ENCODE peak calls at places on chromosomes 11 and 22, in five cellular contexts. M, F, B, V and J are unnamed samples. For H3K36me3, the result is how much of the 10 kb centered on the place peaks cover.

GRCh38 chr22:44380716-44381500 is 68.2 kb upstream of the SHISAL1 start:
- DNase-seq in M (no peak), F (no peak), B (no peak), V (no peak), J (peak)

GRCh38 chr22:47547881-47548630 is 785.6 kb downstream of the TBC1D22A start:
- DNase-seq in M (no peak), F (no peak), B (no peak), V (no peak), J (no peak)

GRCh38 chr11:123560001-123560400 is 94.4 kb downstream of the SCN3B start:
- DNase-seq in M (no peak), F (no peak), B (peak), V (peak), J (peak)

GRCh38 chr22:35330258-35330861 is 30.7 kb downstream of the TOM1 start:
- DNase-seq in M (no peak), F (peak), B (peak), V (no peak), J (peak)

GRCh38 chr11:16603890-16604783 is 134.3 kb upstream of the C11orf58 start:
- DNase-seq in M (peak), F (peak), B (peak), V (peak), J (peak)

GRCh38 chr22:44584256-44584902 is 86.3 kb upstream of the RTL6 start:
- DNase-seq in M (peak), F (no peak), B (no peak), V (no peak), J (peak)

GRCh38 chr11:59247535-59248227 is 35.0 kb upstream of the MPEG1 start:
- DNase-seq in M (peak), F (no peak), B (no peak), V (no peak), J (no peak)

GRCh38 chr11:215581-216037 is 8.1 kb downstream of the RIC8A start:
- DNase-seq in M (no peak), F (no peak), B (no peak), V (no peak), J (no peak)

GRCh38 chr11:63023415-63023814 is 7.8 kb upstream of the SLC22A8 start:
- DNase-seq in M (no peak), F (no peak), B (no peak), V (no peak), J (no peak)

GRCh38 chr11:125202977-125203376 is 38.4 kb downstream of the PKNOX2 start:
- DNase-seq in M (no peak), F (no peak), B (no peak), V (no peak), J (no peak)

GRCh38 chr11:13667245-13667644 is 1.2 kb upstream of the FAR1 start:
- DNase-seq in M (no peak), F (no peak), B (no peak), V (no peak), J (no peak)

GRCh38 chr22:32324505-32325415 is 32.9 kb upstream of the RFPL3 start:
- DNase-seq in M (no peak), F (no peak), B (no peak), V (no peak), J (peak)

GRCh38 chr22:23001463-23001862 is 68.9 kb upstream of the GNAZ start:
- DNase-seq in M (no peak), F (no peak), B (no peak), V (no peak), J (no peak)

GRCh38 chr11:133927690-133928627 is 28.8 kb downstream of the IGSF9B start:
- DNase-seq in M (peak), F (peak), B (peak), V (peak), J (peak)

GRCh38 chr11:70430671-70431574 is 32.6 kb downstream of the CTTN start:
- DNase-seq in M (no peak), F (no peak), B (no peak), V (no peak), J (no peak)

GRCh38 chr11:105899776-105900175 is 122.3 kb downstream of the MSANTD4 start:
- DNase-seq in M (no peak), F (no peak), B (no peak), V (no peak), J (no peak)

GRCh38 chr11:120566176-120566575 is 54.6 kb downstream of the GRIK4 start:
- DNase-seq in M (no peak), F (no peak), B (no peak), V (no peak), J (no peak)

GRCh38 chr11:17848709-17849108 is 114.1 kb downstream of the KCNC1 start:
- DNase-seq in M (no peak), F (no peak), B (no peak), V (no peak), J (no peak)

GRCh38 chr11:17845431-17845881 is 110.9 kb downstream of the KCNC1 start:
- DNase-seq in M (no peak), F (no peak), B (no peak), V (no peak), J (no peak)

GRCh38 chr11:17851697-17852096 is 117.1 kb downstream of the KCNC1 start:
- DNase-seq in M (no peak), F (no peak), B (no peak), V (no peak), J (no peak)

GRCh38 chr11:17852246-17852645 is 117.7 kb downstream of the KCNC1 start:
- DNase-seq in M (no peak), F (no peak), B (no peak), V (no peak), J (no peak)

DNA sequence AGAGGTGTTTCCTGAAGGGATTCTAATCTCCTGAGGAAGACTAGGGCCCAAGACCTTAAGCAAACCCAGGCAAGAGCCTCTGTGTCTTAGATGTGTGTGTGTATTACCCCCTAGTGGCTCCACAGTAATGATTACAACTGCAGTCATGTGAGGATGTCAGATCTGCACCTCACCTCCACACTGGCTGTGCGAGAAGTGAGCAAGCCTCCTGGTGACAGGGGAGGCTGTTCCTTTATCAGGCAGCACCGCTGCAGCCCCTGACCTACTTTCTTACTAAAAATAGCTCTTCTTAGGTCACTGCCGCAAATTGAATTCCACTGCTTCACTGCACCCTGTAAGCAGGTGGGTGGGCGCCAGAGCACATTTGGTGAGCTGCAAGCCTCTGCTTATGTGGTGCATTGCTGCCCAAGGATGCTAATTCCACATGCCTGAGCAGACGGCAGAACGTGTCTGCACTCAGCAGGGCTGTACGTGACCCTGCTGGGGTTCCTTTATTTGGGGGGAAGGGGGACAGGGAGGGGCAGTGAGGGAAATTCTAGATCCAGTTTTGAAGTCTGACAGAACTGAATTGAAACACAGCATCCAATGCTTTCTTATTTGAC is 112.4 kb downstream of the KCNC1 start:
- DNase-seq in M (no peak), F (no peak), B (peak), V (no peak), J (no peak)
- TF ChIP-seq CTCF in M (peak), F (peak), B (peak), V (no peak), J (no peak)

GRCh38 chr22:38304526-38304925 is 12.7 kb downstream of the CSNK1E start:
- DNase-seq in M (no peak), F (no peak), B (no peak), V (no peak), J (no peak)
- H3K36me3 ChIP-seq in M (half or more), F (under half), B (under half), V (under half), J (half or more)

GRCh38 chr11:81574301-81574700 is 1159.4 kb downstream of the FAM181B start:
- DNase-seq in M (no peak), F (no peak), B (no peak), V (no peak), J (no peak)

GRCh38 chr11:81573367-81573766 is 1160.3 kb downstream of the FAM181B start:
- DNase-seq in M (no peak), F (no peak), B (no peak), V (no peak), J (no peak)

GRCh38 chr11:81570669-81571068 is 1163.0 kb downstream of the FAM181B start:
- DNase-seq in M (no peak), F (no peak), B (no peak), V (no peak), J (no peak)

DNA sequence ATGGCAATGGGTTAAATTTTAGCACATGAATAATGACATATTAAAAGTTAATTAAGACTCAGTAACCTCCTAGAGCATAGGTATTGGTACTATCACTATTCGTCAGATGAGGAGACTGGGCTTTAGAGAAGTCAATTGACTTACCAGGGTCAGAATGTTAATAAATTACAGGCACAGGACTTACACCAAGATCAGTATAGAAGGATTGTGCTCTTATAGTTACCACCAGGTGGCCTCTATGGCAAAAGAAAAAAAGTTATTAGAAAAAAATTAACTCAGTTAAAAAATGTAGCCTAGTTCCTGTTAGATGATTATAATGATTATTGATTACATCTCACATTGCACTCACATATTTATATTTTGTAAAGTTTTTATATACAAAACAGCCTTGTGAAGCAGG is 1163.7 kb downstream of the FAM181B start:
- DNase-seq in M (no peak), F (no peak), B (no peak), V (no peak), J (no peak)
- TF ChIP-seq CTCF in M (peak), F (no peak), B (no peak), V (no peak), J (no peak)

DNA sequence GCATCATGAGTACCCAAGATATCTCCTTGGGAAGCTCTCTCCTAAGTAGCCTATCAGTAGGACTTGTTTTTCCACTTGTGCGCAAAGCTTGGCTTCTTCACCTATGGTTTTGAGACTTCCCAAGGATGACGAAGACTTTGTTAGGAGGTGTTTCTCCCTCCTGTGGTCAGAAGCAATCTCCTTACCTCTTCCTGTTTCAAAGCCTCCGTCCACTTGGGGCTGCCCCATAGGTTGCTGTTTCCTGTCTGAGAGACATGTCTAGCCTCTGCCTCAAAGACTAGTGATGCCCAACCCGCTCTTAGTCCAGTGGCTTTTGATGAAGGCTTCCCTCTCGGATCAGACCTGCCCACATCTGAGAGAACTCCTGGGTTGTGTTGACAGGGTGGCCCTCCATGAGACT is 92.9 kb downstream of the TRAF6 start:
- DNase-seq in M (no peak), F (no peak), B (no peak), V (no peak), J (no peak)
- H3K36me3 ChIP-seq in M (under half), F (under half), B (under half), V (under half), J (under half)

DNA sequence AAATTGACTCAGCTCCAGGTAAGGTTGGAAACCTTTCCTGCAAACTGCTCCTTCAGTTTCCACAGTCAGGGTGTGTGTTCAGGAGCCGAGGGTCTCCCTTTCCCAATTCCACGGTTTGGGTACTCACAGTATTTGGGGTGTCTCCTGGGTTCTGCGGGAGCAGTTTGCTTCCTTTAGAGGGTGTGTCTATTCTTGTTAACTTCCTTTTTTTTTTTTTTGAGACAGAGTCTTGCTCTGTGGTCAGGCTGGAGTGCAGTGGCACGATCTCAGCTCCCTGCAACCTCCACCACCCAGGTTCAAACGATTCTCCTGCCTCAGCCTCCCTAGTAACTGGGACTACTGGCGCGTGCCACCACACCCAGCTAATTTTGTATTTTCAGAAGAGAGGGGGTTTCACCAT is 251.4 kb downstream of the LUZP2 start:
- DNase-seq in M (no peak), F (no peak), B (no peak), V (no peak), J (no peak)
- TF ChIP-seq CTCF in M (no peak), F (no peak), B (no peak), V (no peak), J (no peak)

GRCh38 chr11:100978442-100978841 is 151.2 kb downstream of the PGR start:
- DNase-seq in M (no peak), F (no peak), B (no peak), V (no peak), J (no peak)
- H3K36me3 ChIP-seq in M (under half), F (under half), B (under half), V (under half), J (under half)

GRCh38 chr11:65624931-65625627 is 9.5 kb downstream of the PCNX3 start:
- DNase-seq in M (no peak), F (no peak), B (no peak), V (no peak), J (no peak)
- TF ChIP-seq CTCF in M (no peak), F (no peak), B (no peak), V (no peak), J (no peak)

DNA sequence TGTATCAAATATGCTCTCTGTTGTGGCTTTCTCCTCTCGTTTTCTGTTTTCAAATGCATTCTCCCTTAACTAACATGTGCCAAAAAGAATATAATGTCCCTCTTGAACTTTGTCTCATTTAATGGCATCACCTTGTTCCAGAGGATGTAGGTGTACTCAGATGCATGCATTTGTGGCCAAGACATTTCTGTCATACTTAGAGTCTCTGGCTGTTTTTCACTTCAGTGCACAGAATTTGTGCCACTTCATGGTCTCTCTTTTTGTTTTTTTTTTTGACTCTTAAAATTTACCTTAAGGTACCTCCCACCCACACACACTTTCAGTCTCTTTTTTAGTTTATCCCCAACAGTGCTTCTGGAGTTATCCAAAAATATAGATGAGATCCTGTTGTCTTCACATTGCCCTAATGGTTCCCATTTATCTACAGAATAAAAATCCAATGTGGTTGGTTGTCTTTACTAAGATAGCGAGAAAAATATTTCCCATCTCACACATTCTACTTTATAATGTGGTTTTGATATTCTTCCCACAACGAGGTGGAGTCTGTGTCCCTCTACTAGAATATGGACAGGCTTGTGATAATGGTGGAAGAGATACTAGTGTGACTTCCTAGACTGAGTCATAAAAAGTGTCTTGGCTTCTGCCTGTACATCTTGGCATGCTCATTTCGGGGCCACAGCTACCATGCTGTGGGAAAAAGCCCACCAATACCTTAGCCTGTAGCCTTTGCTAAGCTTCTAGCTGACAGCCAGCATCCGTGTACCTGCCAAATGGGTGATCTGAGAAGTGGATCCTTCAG is 125.8 kb downstream of the DDX10 start:
- DNase-seq in M (no peak), F (no peak), B (no peak), V (no peak), J (no peak)
- H3K36me3 ChIP-seq in M (under half), F (under half), B (under half), V (under half), J (under half)

GRCh38 chr11:131584694-131585592 is 214.5 kb downstream of the NTM start:
- DNase-seq in M (no peak), F (no peak), B (no peak), V (no peak), J (no peak)
- TF ChIP-seq CTCF in M (no peak), F (no peak), B (peak), V (no peak), J (no peak)